ENCODE peak calls at places on chromosome 9, in seven cellular contexts. Z is endothelial cell of umbilical vein, P is Peyer's patch, F is IMR-90, J is GM12891, W is ovary, K is prostate gland. E is an unnamed sample.

GRCh38 chr9:127705577-127706215 is 1.1 kb upstream of the CFAP157 start:
- DNase-seq in Z (no peak), P (no peak), K (no peak), J (no peak), W (no peak), F (no peak), E (no peak)

GRCh38 chr9:15915711-15916110 is 362.9 kb downstream of the CCDC171 start:
- DNase-seq in Z (no peak), W (no peak), P (no peak), K (no peak), F (no peak), J (no peak), E (peak)

GRCh38 chr9:114723926-114724325 is 41.9 kb upstream of the TEX48 start:
- DNase-seq in P (no peak), J (no peak), K (no peak), W (no peak), F (peak), Z (no peak), E (no peak)

GRCh38 chr9:36847781-36848673 is 186.0 kb downstream of the PAX5 start:
- DNase-seq in K (no peak), F (no peak), J (no peak), Z (no peak), P (no peak), W (no peak), E (no peak)

GRCh38 chr9:133023117-133023890 is 7.5 kb upstream of the GTF3C5 start:
- DNase-seq in F (no peak), Z (no peak), K (no peak), P (peak), W (no peak), J (no peak), E (no peak)

GRCh38 chr9:100064872-100065581 is 33.8 kb downstream of the ERP44 start:
- DNase-seq in Z (no peak), J (no peak), K (no peak), W (no peak), F (peak), P (no peak), E (no peak)

GRCh38 chr9:9820411-9820810 is 792.4 kb downstream of the PTPRD start:
- DNase-seq in K (no peak), J (no peak), W (no peak), F (no peak), Z (no peak), P (no peak), E (no peak)

GRCh38 chr9:89274838-89275237 is 36.2 kb upstream of the CKS2 start:
- DNase-seq in Z (no peak), P (no peak), W (no peak), F (peak), K (no peak), J (no peak), E (no peak)

GRCh38 chr9:113633782-113634596 is 170.5 kb downstream of the RGS3 start:
- DNase-seq in P (peak), F (peak), K (no peak), Z (no peak), J (no peak), W (peak), E (no peak)

GRCh38 chr9:136690104-136690840 is 3.0 kb upstream of the AGPAT2 start:
- DNase-seq in W (no peak), F (no peak), Z (no peak), J (no peak), K (no peak), P (no peak), E (no peak)

GRCh38 chr9:130262771-130263170 is 2.8 kb upstream of the HMCN2 start:
- DNase-seq in Z (no peak), J (no peak), W (no peak), F (no peak), K (no peak), P (peak), E (no peak)

GRCh38 chr9:91935066-91935729 is 14.8 kb downstream of the ROR2 start:
- DNase-seq in W (no peak), Z (no peak), K (no peak), P (peak), J (no peak), F (no peak), E (no peak)

GRCh38 chr9:16727452-16728127 is 142.9 kb downstream of the BNC2 start:
- DNase-seq in F (peak), P (no peak), K (no peak), J (no peak), Z (peak), W (no peak), E (no peak)

GRCh38 chr9:90894956-90895687 is 93.5 kb downstream of the SYK start:
- DNase-seq in Z (peak), W (no peak), P (no peak), F (no peak), J (no peak), K (peak), E (no peak)

GRCh38 chr9:126482361-126483044 is 131.2 kb upstream of the LMX1B start:
- DNase-seq in F (peak), K (no peak), P (no peak), J (no peak), Z (no peak), W (peak), E (no peak)

GRCh38 chr9:129964901-129965734 is 77.9 kb downstream of the FNBP1 start:
- DNase-seq in F (peak), K (no peak), Z (peak), J (no peak), P (no peak), W (peak), E (no peak)

GRCh38 chr9:38031594-38031993 is 37.4 kb downstream of the SHB start:
- DNase-seq in F (no peak), W (no peak), Z (no peak), K (peak), P (peak), J (no peak), E (no peak)

GRCh38 chr9:38030658-38031057 is 38.4 kb downstream of the SHB start:
- DNase-seq in J (no peak), P (no peak), K (no peak), W (no peak), F (no peak), Z (no peak), E (no peak)

GRCh38 chr9:38033956-38034355 is 35.1 kb downstream of the SHB start:
- DNase-seq in P (no peak), F (no peak), Z (no peak), K (no peak), J (no peak), W (no peak), E (no peak)

GRCh38 chr9:38029923-38030638 is 38.9 kb downstream of the SHB start:
- DNase-seq in F (no peak), K (no peak), W (no peak), Z (no peak), J (no peak), P (no peak), E (no peak)

GRCh38 chr9:38032266-38032830 is 36.7 kb downstream of the SHB start:
- DNase-seq in Z (peak), W (no peak), K (peak), J (no peak), P (peak), F (no peak), E (no peak)
- TF ChIP-seq POLR2A in Z (no peak), W (no peak), K (no peak), J (no peak), P (no peak), F (no peak), E (no peak)

DNA sequence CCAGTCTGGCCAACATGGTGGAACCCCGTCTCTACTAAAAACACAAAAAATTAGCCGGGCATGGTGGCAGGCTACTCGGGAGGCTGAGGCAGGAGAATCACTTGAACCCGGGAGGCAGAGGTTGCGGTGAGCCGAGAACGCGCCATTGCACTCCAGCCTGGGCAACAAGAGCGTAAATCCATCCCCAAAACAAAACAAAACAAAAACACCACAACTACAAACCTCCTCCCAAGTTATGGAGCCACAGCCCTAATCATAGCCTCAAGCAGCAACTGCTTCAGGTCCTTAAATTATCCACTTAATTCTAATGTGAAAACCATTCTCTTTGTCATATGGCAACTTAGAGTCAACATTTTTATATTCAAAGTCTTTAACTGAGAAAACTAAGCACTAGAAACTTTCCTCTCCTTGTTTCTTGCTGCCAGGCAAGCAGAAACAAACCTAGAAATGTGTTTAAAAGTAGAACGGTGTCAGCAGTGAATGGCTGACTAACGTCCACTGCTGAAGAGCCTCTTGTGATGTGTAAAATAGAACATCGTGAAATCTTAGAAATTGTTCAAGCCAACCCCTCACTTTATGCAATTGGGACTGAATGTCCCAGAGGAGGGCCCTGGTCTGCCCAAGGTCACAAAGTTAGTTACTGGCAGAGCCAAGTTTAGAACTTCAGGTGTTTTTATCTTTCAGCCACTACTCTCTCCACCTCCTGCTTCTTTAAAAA is 5.7 kb downstream of the TMEM245 start:
- DNase-seq in P (no peak), F (no peak), K (no peak), Z (no peak), W (no peak), J (no peak), E (no peak)
- TF ChIP-seq POLR2A in P (no peak), F (no peak), K (no peak), Z (no peak), W (no peak), J (no peak), E (no peak)

DNA sequence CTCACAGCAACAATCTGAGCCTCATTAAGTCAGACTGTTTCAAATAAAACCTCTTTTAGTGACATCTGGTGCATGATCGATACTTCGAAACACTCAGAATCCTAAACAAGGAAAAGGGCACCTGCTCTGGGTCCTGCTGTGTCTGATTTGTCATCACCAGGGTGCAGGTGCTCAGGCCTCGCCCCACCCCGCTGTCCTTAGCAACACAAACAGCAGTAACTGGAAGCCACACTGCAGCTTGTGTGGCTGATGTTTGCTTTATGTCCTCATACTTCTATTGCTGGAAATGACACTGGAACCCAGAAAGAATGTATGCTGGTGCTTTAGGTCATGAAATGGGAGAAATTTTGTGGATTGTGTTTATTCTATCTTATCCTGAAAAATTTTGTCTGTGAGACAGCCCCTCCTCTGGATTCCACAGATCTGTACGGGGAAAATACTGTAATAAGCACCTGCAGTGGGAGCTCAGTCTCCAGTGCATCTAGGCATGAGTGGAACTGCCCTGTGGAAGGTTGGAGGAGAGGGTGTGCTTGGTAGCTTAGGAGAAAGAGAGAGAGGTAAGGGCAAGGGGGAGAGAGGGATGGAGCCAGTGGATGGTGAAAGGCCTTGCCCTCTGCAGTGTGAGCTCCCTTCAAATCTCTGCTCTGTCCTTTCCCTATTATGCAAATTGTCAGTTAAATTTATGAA is 284.2 kb downstream of the SMARCA2 start:
- DNase-seq in Z (no peak), W (no peak), P (no peak), K (peak), F (no peak), J (no peak), E (no peak)
- TF ChIP-seq POLR2A in Z (no peak), W (no peak), P (no peak), K (no peak), F (no peak), J (no peak), E (no peak)

GRCh38 chr9:35660966-35661413 is 2.9 kb downstream of the CCDC107 start:
- DNase-seq in Z (no peak), W (no peak), P (peak), K (no peak), F (peak), J (no peak), E (no peak)

GRCh38 chr9:35657327-35658143 is at the start of gene RMRP:
- DNase-seq in P (peak), J (peak), W (peak), Z (peak), K (peak), F (peak), E (peak)

GRCh38 chr9:35658144-35658893 is at the start of gene CCDC107:
- DNase-seq in W (peak), J (peak), Z (peak), F (peak), K (peak), P (peak), E (peak)

GRCh38 chr9:35658894-35659220 is 765 bp downstream of the CCDC107 start:
- DNase-seq in K (no peak), F (peak), W (peak), J (no peak), Z (no peak), P (peak), E (peak)

DNA sequence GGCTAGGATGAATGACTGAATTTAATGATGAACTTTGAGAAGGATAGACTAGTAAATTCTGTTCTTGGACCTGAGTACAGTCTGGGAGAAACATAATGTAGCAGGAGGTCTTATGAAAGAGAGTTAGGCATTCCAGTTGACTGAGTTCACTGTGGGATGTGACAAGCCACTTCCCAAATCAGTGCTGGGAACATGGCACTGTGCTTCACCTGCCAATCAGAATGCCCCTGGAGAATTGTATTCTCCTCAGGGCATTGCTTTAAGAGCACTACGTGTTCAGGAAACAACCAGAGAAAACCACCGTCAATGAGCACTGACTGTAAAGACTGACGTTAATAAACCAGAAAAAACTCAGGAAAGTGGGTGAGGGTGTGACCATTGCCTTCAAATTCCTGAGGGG is 1.2 kb downstream of the CCDC107 start:
- DNase-seq in K (no peak), P (peak), J (no peak), Z (no peak), W (no peak), F (peak), E (no peak)
- TF ChIP-seq POLR2A in K (no peak), P (no peak), J (no peak), Z (no peak), W (no peak), F (no peak), E (no peak)